ENCODE peak calls at places on chromosomes 16 and 17, in six cellular contexts. P is adrenal gland; V is heart right ventricle; T is CD8-positive, alpha-beta memory T cell; W is adipocyte; L is cardiac muscle cell. A is an unnamed sample. For H3K36me3, H3K27me3 and H3K9me3, the result is how much of the 10 kb centered on the place peaks cover.

GRCh38 chr16:24208710-24209109 is 47.4 kb upstream of the CACNG3 start:
- DNase-seq in P (no peak), V (peak), T (no peak), W (no peak), L (no peak), A (no peak)

GRCh38 chr17:39621523-39622379 is 5.0 kb upstream of the PPP1R1B start:
- DNase-seq in P (peak), V (peak), T (peak), W (peak), L (peak), A (peak)

GRCh38 chr16:86212706-86213426 is 297.5 kb upstream of the FOXF1 start:
- DNase-seq in P (no peak), V (no peak), T (no peak), W (no peak), L (no peak), A (no peak)

GRCh38 chr17:42281571-42282096 is 5.4 kb upstream of the STAT5B start:
- DNase-seq in P (peak), V (no peak), T (no peak), W (no peak), L (no peak), A (no peak)

GRCh38 chr17:41835800-41836549 is at the start of gene NT5C3B:
- DNase-seq in P (peak), V (peak), T (peak), W (peak), L (peak), A (peak)

GRCh38 chr17:74204474-74204873 is 996 bp downstream of the RPL38 start:
- DNase-seq in P (no peak), V (no peak), T (no peak), W (no peak), L (no peak), A (no peak)

GRCh38 chr16:68083861-68084503 is 1.2 kb upstream of the NFATC3 start:
- DNase-seq in P (no peak), V (no peak), T (no peak), W (peak), L (peak), A (no peak)

GRCh38 chr17:67628580-67629013 is 89.1 kb upstream of the NOL11 start:
- DNase-seq in P (peak), V (no peak), T (no peak), W (no peak), L (peak), A (no peak)

GRCh38 chr17:69067274-69068047 is 6.7 kb upstream of the ABCA9 start:
- DNase-seq in P (no peak), V (no peak), T (no peak), W (no peak), L (no peak), A (no peak)

GRCh38 chr17:57956311-57957119 is 1.3 kb upstream of the CUEDC1 start:
- DNase-seq in P (no peak), V (no peak), T (peak), W (no peak), L (no peak), A (no peak)

GRCh38 chr17:83191388-83192160 is 112.2 kb downstream of the METRNL start:
- DNase-seq in P (no peak), V (no peak), T (no peak), W (no peak), L (no peak), A (peak)

GRCh38 chr16:595094-595528 is 5.2 kb downstream of the RAB40C start:
- DNase-seq in P (no peak), V (no peak), T (no peak), W (no peak), L (no peak), A (no peak)

GRCh38 chr16:85227924-85228462 is 115.7 kb upstream of the CIBAR2 start:
- DNase-seq in P (peak), V (no peak), T (no peak), W (peak), L (peak), A (no peak)

GRCh38 chr17:81063488-81064093 is 28.6 kb downstream of the BAIAP2 start:
- DNase-seq in P (no peak), V (no peak), T (no peak), W (no peak), L (no peak), A (no peak)

GRCh38 chr17:8994319-8994718 is 27.0 kb upstream of the NTN1 start:
- DNase-seq in P (peak), V (peak), T (peak), W (peak), L (peak), A (peak)

GRCh38 chr16:56352351-56353053 is 72.8 kb downstream of the AMFR start:
- DNase-seq in P (peak), V (no peak), T (no peak), W (no peak), L (no peak), A (no peak)

GRCh38 chr16:89072216-89073130 is 21.2 kb upstream of the ACSF3 start:
- DNase-seq in P (no peak), V (peak), T (no peak), W (peak), L (peak), A (no peak)

GRCh38 chr16:17448640-17449638 is 21.8 kb downstream of the XYLT1 start:
- DNase-seq in P (no peak), V (peak), T (peak), W (no peak), L (no peak), A (no peak)

DNA sequence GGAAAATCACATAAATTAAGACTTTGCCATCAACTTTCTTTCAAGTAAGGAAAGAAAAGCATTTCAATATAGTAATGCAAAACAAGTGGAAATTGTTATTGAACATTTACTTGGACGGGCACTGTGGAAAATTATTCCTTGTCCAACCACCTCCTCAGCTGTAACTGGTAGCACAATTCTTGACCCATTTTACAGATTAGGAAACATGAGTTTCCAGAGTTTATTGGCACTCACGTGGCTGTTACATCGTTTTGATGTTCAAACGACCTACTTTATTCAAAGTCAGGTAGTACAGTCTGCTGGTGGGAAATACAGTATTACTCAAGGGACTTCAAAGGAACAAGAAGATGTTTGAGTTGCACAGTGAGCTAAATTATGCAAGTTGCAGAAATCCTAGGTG is 866 bp upstream of the PCTP start:
- DNase-seq in P (no peak), V (no peak), T (no peak), W (no peak), L (no peak), A (no peak)
- H3K36me3 ChIP-seq in P (under half), V (under half), T (under half), W (under half), L (under half), A (under half)

DNA sequence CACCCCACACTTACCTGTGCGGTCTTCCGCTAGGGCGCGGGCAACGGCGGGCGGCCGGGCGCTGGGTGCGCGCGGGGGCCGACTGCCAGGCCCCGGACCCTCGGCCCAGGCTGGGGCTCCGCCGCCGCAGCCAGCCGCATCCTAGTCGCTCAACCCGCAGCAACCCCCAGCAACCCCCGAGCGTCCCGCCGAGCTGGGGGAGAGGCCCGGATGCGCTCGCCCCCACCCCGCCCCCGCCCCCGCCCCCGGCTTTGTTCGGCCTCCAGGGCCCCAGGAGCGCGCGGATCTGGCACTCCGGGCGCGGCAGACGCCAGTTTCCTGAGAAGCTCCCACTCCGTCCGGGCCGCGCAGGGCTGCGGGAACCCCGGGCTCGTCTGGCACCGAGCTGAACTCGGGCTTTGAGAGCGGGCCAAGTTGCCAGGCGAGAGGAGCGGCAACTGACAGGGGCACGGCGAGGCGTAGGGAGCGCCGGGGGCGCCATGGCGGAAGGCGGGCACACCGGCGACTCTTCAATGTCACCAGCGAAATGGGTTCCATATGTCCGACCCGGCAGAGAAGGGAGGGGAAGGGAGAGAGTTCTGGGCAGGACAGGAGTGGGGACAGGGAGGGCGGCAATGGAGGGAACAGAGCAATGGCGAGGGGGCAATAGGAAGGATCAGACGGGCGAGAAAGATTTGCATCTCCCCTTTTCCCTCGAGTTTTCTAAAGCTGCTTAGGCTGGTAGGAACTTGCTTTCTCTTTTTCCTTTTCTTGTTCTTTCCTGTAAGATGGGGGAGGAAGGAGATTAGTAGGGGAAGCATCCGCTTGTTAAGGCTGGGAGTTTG is 13.7 kb downstream of the HOXB4 start:
- DNase-seq in P (no peak), V (no peak), T (no peak), W (no peak), L (peak), A (no peak)
- H3K27me3 ChIP-seq in P (under half), V (half or more), T (under half), W (under half), L (half or more), A (under half)

GRCh38 chr16:52928955-52929354 is 123.7 kb downstream of the CHD9NB start:
- DNase-seq in P (no peak), V (no peak), T (no peak), W (no peak), L (no peak), A (no peak)
- H3K9me3 ChIP-seq in P (under half), V (under half), T (under half), W (under half), L (under half), A (under half)

GRCh38 chr17:37567137-37567927 is 41.9 kb downstream of the SYNRG start:
- DNase-seq in P (no peak), V (no peak), T (no peak), W (no peak), L (no peak), A (no peak)

GRCh38 chr17:37558299-37558698 is 50.9 kb downstream of the SYNRG start:
- DNase-seq in P (no peak), V (no peak), T (no peak), W (no peak), L (no peak), A (no peak)

GRCh38 chr17:37568350-37569053 is 40.7 kb downstream of the SYNRG start:
- DNase-seq in P (no peak), V (no peak), T (no peak), W (no peak), L (no peak), A (no peak)

GRCh38 chr17:37562016-37562745 is 47.0 kb downstream of the SYNRG start:
- DNase-seq in P (no peak), V (no peak), T (no peak), W (no peak), L (no peak), A (no peak)

DNA sequence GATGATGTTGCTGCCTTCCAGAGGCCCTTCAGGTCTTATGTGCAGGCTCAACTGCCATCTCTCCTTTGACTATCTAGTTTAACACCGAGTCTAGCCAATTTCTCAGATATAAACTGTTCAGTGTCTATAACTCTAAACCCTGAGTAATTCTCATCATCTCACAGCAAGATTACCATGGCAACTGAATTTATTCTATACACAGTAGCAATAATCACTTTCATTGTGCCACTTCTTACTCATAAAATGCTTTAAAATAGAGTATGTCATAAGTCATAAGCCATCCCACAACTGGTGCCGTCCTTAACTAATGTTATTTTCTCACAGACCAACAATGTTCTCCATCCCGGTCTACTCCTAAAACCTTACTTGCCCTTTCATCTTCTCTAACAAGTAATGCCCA is 45.0 kb downstream of the SYNRG start:
- DNase-seq in P (no peak), V (no peak), T (no peak), W (no peak), L (no peak), A (no peak)
- H3K36me3 ChIP-seq in P (half or more), V (half or more), T (half or more), W (half or more), L (under half), A (under half)

DNA sequence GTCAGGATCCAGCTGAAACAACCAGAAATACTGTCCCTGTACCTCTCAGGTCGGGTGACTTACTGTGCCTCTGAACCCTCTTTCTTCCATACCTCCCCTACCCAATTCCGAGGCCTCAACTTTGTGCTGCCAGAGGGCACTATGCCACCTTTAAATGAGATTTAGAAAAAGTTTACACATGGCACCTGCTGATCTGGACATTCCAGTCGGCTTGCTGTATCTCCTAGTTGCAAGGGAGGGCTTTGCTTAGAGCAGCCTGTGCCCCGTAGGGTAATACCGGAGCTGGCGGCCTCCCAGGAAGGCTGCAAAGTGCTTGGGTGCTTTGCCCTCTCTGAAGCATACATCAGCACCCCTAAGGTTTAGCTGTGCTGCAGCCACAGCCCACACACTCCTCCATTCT is 306.0 kb upstream of the RBFOX1 start:
- DNase-seq in P (no peak), V (no peak), T (no peak), W (no peak), L (no peak), A (no peak)
- H3K27me3 ChIP-seq in P (under half), V (under half), T (under half), W (under half), L (under half), A (under half)

GRCh38 chr16:35305476-35305875 is 1846.1 kb downstream of the TP53TG3F start:
- DNase-seq in P (no peak), V (no peak), T (no peak), W (no peak), L (no peak), A (no peak)

GRCh38 chr16:35302859-35303258 is 1843.4 kb downstream of the TP53TG3F start:
- DNase-seq in P (no peak), V (no peak), T (no peak), W (no peak), L (no peak), A (no peak)

GRCh38 chr16:35310999-35311398 is 1851.6 kb downstream of the TP53TG3F start:
- DNase-seq in P (no peak), V (no peak), T (no peak), W (no peak), L (no peak), A (no peak)

GRCh38 chr16:35308674-35309073 is 1849.3 kb downstream of the TP53TG3F start:
- DNase-seq in P (no peak), V (no peak), T (no peak), W (no peak), L (no peak), A (no peak)

GRCh38 chr16:35306915-35307314 is 1847.5 kb downstream of the TP53TG3F start:
- DNase-seq in P (no peak), V (no peak), T (no peak), W (no peak), L (no peak), A (no peak)
- H3K9me3 ChIP-seq in P (under half), V (under half), T (under half), W (under half), L (under half), A (under half)

A was measured in uterus.